ENCODE peak calls at places on chromosomes 5 and 9, in five cellular contexts. Y, M, B, C and D are unnamed samples.

GRCh38 chr5:17089690-17090089 is 127.7 kb upstream of the BASP1 start:
- DNase-seq in Y (no peak), M (no peak), B (no peak), C (no peak), D (no peak)

GRCh38 chr5:127290946-127291763 is 559 bp downstream of the MEGF10 start:
- DNase-seq in Y (no peak), M (peak; percentile 3), B (no peak), C (no peak), D (no peak)

GRCh38 chr5:161085081-161085480 is 233.1 kb upstream of the ATP10B start:
- DNase-seq in Y (no peak), M (no peak), B (no peak), C (no peak), D (no peak)

GRCh38 chr5:132759114-132760042 is 12.2 kb downstream of the CCNI2 start:
- DNase-seq in Y (no peak), M (no peak), B (peak; percentile 12), C (no peak), D (peak; percentile 75)

GRCh38 chr9:92506184-92506857 is 24.0 kb upstream of the ASPN start:
- DNase-seq in Y (peak; percentile 61), M (peak; percentile 51), B (peak; percentile 55), C (no peak), D (no peak)

GRCh38 chr5:13188393-13188792 is 756.1 kb downstream of the DNAH5 start:
- DNase-seq in Y (no peak), M (peak; percentile 17), B (no peak), C (no peak), D (no peak)

GRCh38 chr5:116296335-116297072 is 211.7 kb downstream of the COMMD10 start:
- DNase-seq in Y (no peak), M (no peak), B (no peak), C (no peak), D (no peak)

GRCh38 chr5:74673011-74673790 is 11.8 kb upstream of the HEXB start:
- DNase-seq in Y (peak; percentile 50), M (peak; percentile 45), B (no peak), C (no peak), D (peak; percentile 70)

GRCh38 chr9:5140151-5140550 is 45.3 kb downstream of the INSL6 start:
- DNase-seq in Y (no peak), M (no peak), B (no peak), C (no peak), D (no peak)

GRCh38 chr5:3597002-3597726 is 1.5 kb downstream of the IRX1 start:
- DNase-seq in Y (no peak), M (peak; percentile 24), B (no peak), C (no peak), D (no peak)

GRCh38 chr5:31987985-31988710 is 186.0 kb downstream of the GOLPH3 start:
- DNase-seq in Y (peak; percentile 72), M (peak; percentile 98), B (no peak), C (no peak), D (no peak)

GRCh38 chr9:111443454-111443853 is 40.7 kb downstream of the ECPAS start:
- DNase-seq in Y (no peak), M (no peak), B (no peak), C (no peak), D (no peak)

GRCh38 chr5:6394429-6395101 is 16.2 kb upstream of the MED10 start:
- DNase-seq in Y (no peak), M (no peak), B (no peak), C (no peak), D (no peak)

GRCh38 chr5:6732634-6733410 is 19.6 kb downstream of the TENT4A start:
- DNase-seq in Y (no peak), M (peak; percentile 90), B (no peak), C (no peak), D (no peak)

GRCh38 chr5:177133845-177134652 is 476 bp downstream of the NSD1 start:
- DNase-seq in Y (peak; percentile 63), M (peak; percentile 53), B (no peak), C (peak; percentile 53), D (peak; percentile 77)

GRCh38 chr5:78554595-78554994 is 94.0 kb downstream of the LHFPL2 start:
- DNase-seq in Y (no peak), M (no peak), B (no peak), C (no peak), D (no peak)

GRCh38 chr9:132164604-132165362 is 2.9 kb downstream of the NTNG2 start:
- DNase-seq in Y (no peak), M (peak; percentile 45), B (peak; percentile 36), C (no peak), D (no peak)

GRCh38 chr9:93086445-93087224 is 9.4 kb upstream of the CARD19 start:
- DNase-seq in Y (no peak), M (no peak), B (no peak), C (no peak), D (no peak)

GRCh38 chr5:18465833-18466681 is 831.8 kb downstream of the TAF11L14 start:
- DNase-seq in Y (peak; percentile 67), M (peak; percentile 32), B (peak; percentile 61), C (peak; percentile 17), D (peak; percentile 90)

GRCh38 chr5:96661101-96661840 is 905 bp upstream of the CAST start:
- DNase-seq in Y (peak; percentile 56), M (peak; percentile 66), B (peak; percentile 31), C (peak; percentile 30), D (peak; percentile 72)

GRCh38 chr5:24742334-24742733 is 97.6 kb upstream of the CDH10 start:
- DNase-seq in Y (no peak), M (peak; percentile 17), B (no peak), C (no peak), D (no peak)

GRCh38 chr9:135198144-135198543 is 110.7 kb downstream of the OLFM1 start:
- DNase-seq in Y (no peak), M (no peak), B (no peak), C (no peak), D (no peak)

GRCh38 chr5:132877938-132878337 is 4.5 kb downstream of the LEAP2 start:
- DNase-seq in Y (no peak), M (peak; percentile 81), B (no peak), C (no peak), D (peak; percentile 22)

GRCh38 chr9:18357321-18357720 is 116.6 kb upstream of the ADAMTSL1 start:
- DNase-seq in Y (no peak), M (no peak), B (no peak), C (no peak), D (no peak)

GRCh38 chr5:14221768-14222167 is 78.6 kb downstream of the TRIO start:
- DNase-seq in Y (no peak), M (no peak), B (no peak), C (no peak), D (no peak)

GRCh38 chr5:129716235-129717030 is 31.5 kb upstream of the MINAR2 start:
- DNase-seq in Y (no peak), M (no peak), B (no peak), C (no peak), D (no peak)

GRCh38 chr5:134438641-134439621 is 27.2 kb upstream of the CDKN2AIPNL start:
- DNase-seq in Y (peak; percentile 47), M (peak; percentile 95), B (peak; percentile 90), C (no peak), D (peak; percentile 99)

GRCh38 chr5:119379929-119380328 is 24.1 kb downstream of the TNFAIP8 start:
- DNase-seq in Y (no peak), M (no peak), B (no peak), C (no peak), D (no peak)

GRCh38 chr5:142869883-142870282 is 99.7 kb downstream of the ARHGAP26 start:
- DNase-seq in Y (no peak), M (peak; percentile 48), B (no peak), C (no peak), D (peak; percentile 20)

GRCh38 chr5:141149812-141150211 is at the start of gene PCDHB6:
- DNase-seq in Y (peak; percentile 56), M (peak; percentile 36), B (no peak), C (no peak), D (peak; percentile 70)